ENCODE peak calls at places on chromosomes 4 and X, in eight cellular contexts. One of them, this sample, is unnamed.

GRCh38 chrX:152074163-152074562 is 64.2 kb downstream of the MAGEA10 start:
- DNase-seq in tibial nerve: no peak
- DNase-seq in brain microvascular endothelial cell: peak; percentile 0
- DNase-seq in GM20000: no peak
- DNase-seq in foreskin keratinocyte: no peak
- DNase-seq in pancreas: no peak
- DNase-seq in tibial artery: no peak
- DNase-seq in hepatocyte: no peak
- DNase-seq in this sample: no peak

GRCh38 chr4:184588893-184589292 is 60.4 kb downstream of the CASP3 start:
- DNase-seq in pancreas: no peak
- DNase-seq in GM20000: no peak
- DNase-seq in brain microvascular endothelial cell: peak; percentile 4
- DNase-seq in hepatocyte: no peak
- DNase-seq in foreskin keratinocyte: no peak
- DNase-seq in tibial artery: no peak
- DNase-seq in tibial nerve: no peak
- DNase-seq in this sample: no peak

GRCh38 chr4:188220006-188220405 is 80.8 kb downstream of the TRIML1 start:
- DNase-seq in pancreas: no peak
- DNase-seq in GM20000: no peak
- DNase-seq in foreskin keratinocyte: no peak
- DNase-seq in hepatocyte: no peak
- DNase-seq in tibial nerve: no peak
- DNase-seq in brain microvascular endothelial cell: no peak
- DNase-seq in tibial artery: no peak
- DNase-seq in this sample: no peak

GRCh38 chr4:100169796-100170485 is 20.3 kb downstream of the DDIT4L start:
- DNase-seq in foreskin keratinocyte: no peak
- DNase-seq in GM20000: no peak
- DNase-seq in pancreas: no peak
- DNase-seq in tibial nerve: no peak
- DNase-seq in tibial artery: no peak
- DNase-seq in brain microvascular endothelial cell: peak; percentile 8
- DNase-seq in hepatocyte: peak; percentile 11
- DNase-seq in this sample: no peak

GRCh38 chr4:169229571-169230028 is 41.2 kb downstream of the SH3RF1 start:
- DNase-seq in tibial nerve: no peak
- DNase-seq in GM20000: no peak
- DNase-seq in tibial artery: no peak
- DNase-seq in brain microvascular endothelial cell: peak; percentile 92
- DNase-seq in hepatocyte: peak; percentile 44
- DNase-seq in pancreas: no peak
- DNase-seq in foreskin keratinocyte: peak; percentile 88
- DNase-seq in this sample: no peak

GRCh38 chrX:111352424-111352823 is 59.6 kb downstream of the DCX start:
- DNase-seq in brain microvascular endothelial cell: peak; percentile 1
- DNase-seq in tibial nerve: no peak
- DNase-seq in hepatocyte: peak; percentile 38
- DNase-seq in pancreas: no peak
- DNase-seq in foreskin keratinocyte: peak; percentile 4
- DNase-seq in tibial artery: peak; percentile 57
- DNase-seq in GM20000: no peak
- DNase-seq in this sample: peak; percentile 7

GRCh38 chrX:149563359-149563758 is 13.6 kb upstream of the HSFX3 start:
- DNase-seq in tibial nerve: no peak
- DNase-seq in tibial artery: no peak
- DNase-seq in GM20000: no peak
- DNase-seq in pancreas: no peak
- DNase-seq in foreskin keratinocyte: no peak
- DNase-seq in brain microvascular endothelial cell: no peak
- DNase-seq in hepatocyte: no peak
- DNase-seq in this sample: no peak

GRCh38 chr4:2806392-2807355 is 13.8 kb downstream of the SH3BP2 start:
- DNase-seq in brain microvascular endothelial cell: no peak
- DNase-seq in foreskin keratinocyte: no peak
- DNase-seq in tibial nerve: peak; percentile 82
- DNase-seq in tibial artery: no peak
- DNase-seq in GM20000: no peak
- DNase-seq in pancreas: peak; percentile 89
- DNase-seq in hepatocyte: no peak
- DNase-seq in this sample: no peak

GRCh38 chr4:68850293-68850692 is 34.5 kb downstream of the UGT2B10 start:
- DNase-seq in GM20000: no peak
- DNase-seq in foreskin keratinocyte: no peak
- DNase-seq in tibial nerve: no peak
- DNase-seq in tibial artery: no peak
- DNase-seq in brain microvascular endothelial cell: no peak
- DNase-seq in pancreas: no peak
- DNase-seq in hepatocyte: no peak
- DNase-seq in this sample: no peak

GRCh38 chrX:37380920-37381319 is 31.8 kb downstream of the PRRG1 start:
- DNase-seq in tibial artery: no peak
- DNase-seq in brain microvascular endothelial cell: peak; percentile 83
- DNase-seq in foreskin keratinocyte: peak; percentile 53
- DNase-seq in GM20000: no peak
- DNase-seq in tibial nerve: no peak
- DNase-seq in pancreas: no peak
- DNase-seq in hepatocyte: peak; percentile 42
- DNase-seq in this sample: peak; percentile 63

GRCh38 chrX:140701480-140701879 is 8.1 kb upstream of the LINC00632 start:
- DNase-seq in pancreas: no peak
- DNase-seq in hepatocyte: peak; percentile 22
- DNase-seq in tibial artery: no peak
- DNase-seq in GM20000: no peak
- DNase-seq in foreskin keratinocyte: no peak
- DNase-seq in brain microvascular endothelial cell: peak; percentile 29
- DNase-seq in tibial nerve: peak; percentile 5
- DNase-seq in this sample: no peak

GRCh38 chr4:90536408-90536807 is 409.2 kb downstream of the CCSER1 start:
- DNase-seq in tibial nerve: no peak
- DNase-seq in pancreas: no peak
- DNase-seq in foreskin keratinocyte: no peak
- DNase-seq in brain microvascular endothelial cell: no peak
- DNase-seq in GM20000: no peak
- DNase-seq in tibial artery: no peak
- DNase-seq in hepatocyte: no peak
- DNase-seq in this sample: no peak

GRCh38 chrX:66255359-66255967 is 91.4 kb downstream of the HEPH start:
- DNase-seq in tibial nerve: no peak
- DNase-seq in GM20000: no peak
- DNase-seq in hepatocyte: no peak
- DNase-seq in pancreas: no peak
- DNase-seq in tibial artery: no peak
- DNase-seq in foreskin keratinocyte: no peak
- DNase-seq in brain microvascular endothelial cell: no peak
- DNase-seq in this sample: no peak

GRCh38 chr4:85147481-85148076 is 181.1 kb upstream of the WDFY3 start:
- DNase-seq in GM20000: peak; percentile 31
- DNase-seq in brain microvascular endothelial cell: peak; percentile 59
- DNase-seq in tibial nerve: peak; percentile 57
- DNase-seq in pancreas: peak; percentile 17
- DNase-seq in hepatocyte: peak; percentile 81
- DNase-seq in foreskin keratinocyte: peak; percentile 44
- DNase-seq in tibial artery: no peak
- DNase-seq in this sample: peak; percentile 28

GRCh38 chr4:89420507-89420906 is 112.9 kb upstream of the GPRIN3 start:
- DNase-seq in GM20000: no peak
- DNase-seq in tibial artery: no peak
- DNase-seq in pancreas: no peak
- DNase-seq in hepatocyte: no peak
- DNase-seq in foreskin keratinocyte: no peak
- DNase-seq in brain microvascular endothelial cell: no peak
- DNase-seq in tibial nerve: no peak
- DNase-seq in this sample: no peak

GRCh38 chr4:147351083-147351787 is 129.7 kb upstream of the EDNRA start:
- DNase-seq in foreskin keratinocyte: peak; percentile 59
- DNase-seq in tibial nerve: no peak
- DNase-seq in hepatocyte: no peak
- DNase-seq in tibial artery: no peak
- DNase-seq in brain microvascular endothelial cell: no peak
- DNase-seq in pancreas: no peak
- DNase-seq in GM20000: no peak
- DNase-seq in this sample: no peak

GRCh38 chr4:94536649-94537464 is 85.1 kb downstream of the PDLIM5 start:
- DNase-seq in hepatocyte: no peak
- DNase-seq in tibial artery: no peak
- DNase-seq in foreskin keratinocyte: no peak
- DNase-seq in brain microvascular endothelial cell: no peak
- DNase-seq in pancreas: no peak
- DNase-seq in tibial nerve: no peak
- DNase-seq in GM20000: no peak
- DNase-seq in this sample: no peak

GRCh38 chr4:78553526-78554060 is 2.0 kb downstream of the ANXA3 start:
- DNase-seq in hepatocyte: no peak
- DNase-seq in tibial artery: no peak
- DNase-seq in GM20000: no peak
- DNase-seq in foreskin keratinocyte: no peak
- DNase-seq in brain microvascular endothelial cell: no peak
- DNase-seq in pancreas: no peak
- DNase-seq in tibial nerve: no peak
- DNase-seq in this sample: no peak

GRCh38 chrX:76821276-76821675 is 393.8 kb downstream of the MAGEE1 start:
- DNase-seq in pancreas: no peak
- DNase-seq in brain microvascular endothelial cell: no peak
- DNase-seq in tibial nerve: no peak
- DNase-seq in tibial artery: no peak
- DNase-seq in hepatocyte: no peak
- DNase-seq in GM20000: no peak
- DNase-seq in foreskin keratinocyte: no peak
- DNase-seq in this sample: no peak

GRCh38 chr4:143586080-143586479 is 72.6 kb downstream of the SMARCA5 start:
- DNase-seq in hepatocyte: no peak
- DNase-seq in tibial nerve: no peak
- DNase-seq in pancreas: no peak
- DNase-seq in foreskin keratinocyte: no peak
- DNase-seq in brain microvascular endothelial cell: peak; percentile 67
- DNase-seq in GM20000: no peak
- DNase-seq in tibial artery: no peak
- DNase-seq in this sample: no peak

GRCh38 chr4:55498051-55498450 is 48.7 kb downstream of the CLOCK start:
- DNase-seq in tibial nerve: no peak
- DNase-seq in tibial artery: no peak
- DNase-seq in GM20000: no peak
- DNase-seq in hepatocyte: no peak
- DNase-seq in pancreas: no peak
- DNase-seq in brain microvascular endothelial cell: no peak
- DNase-seq in foreskin keratinocyte: no peak
- DNase-seq in this sample: no peak

GRCh38 chrX:48883729-48884128 is 13.8 kb downstream of the TIMM17B start:
- DNase-seq in foreskin keratinocyte: no peak
- DNase-seq in pancreas: no peak
- DNase-seq in tibial artery: no peak
- DNase-seq in GM20000: no peak
- DNase-seq in tibial nerve: no peak
- DNase-seq in brain microvascular endothelial cell: no peak
- DNase-seq in hepatocyte: no peak
- DNase-seq in this sample: no peak

GRCh38 chrX:103549920-103550319 is 30.6 kb upstream of the RAB40A start:
- DNase-seq in tibial nerve: no peak
- DNase-seq in hepatocyte: no peak
- DNase-seq in tibial artery: no peak
- DNase-seq in pancreas: no peak
- DNase-seq in GM20000: no peak
- DNase-seq in brain microvascular endothelial cell: no peak
- DNase-seq in foreskin keratinocyte: no peak
- DNase-seq in this sample: no peak

GRCh38 chrX:67604979-67605703 is 61.3 kb downstream of the AR start:
- DNase-seq in hepatocyte: peak; percentile 25
- DNase-seq in foreskin keratinocyte: peak; percentile 73
- DNase-seq in brain microvascular endothelial cell: peak; percentile 80
- DNase-seq in tibial artery: no peak
- DNase-seq in pancreas: no peak
- DNase-seq in GM20000: no peak
- DNase-seq in tibial nerve: no peak
- DNase-seq in this sample: peak; percentile 31

GRCh38 chr4:44186096-44186849 is 262.3 kb downstream of the KCTD8 start:
- DNase-seq in tibial artery: no peak
- DNase-seq in GM20000: no peak
- DNase-seq in foreskin keratinocyte: no peak
- DNase-seq in tibial nerve: no peak
- DNase-seq in brain microvascular endothelial cell: no peak
- DNase-seq in hepatocyte: no peak
- DNase-seq in pancreas: no peak
- DNase-seq in this sample: no peak

DNA sequence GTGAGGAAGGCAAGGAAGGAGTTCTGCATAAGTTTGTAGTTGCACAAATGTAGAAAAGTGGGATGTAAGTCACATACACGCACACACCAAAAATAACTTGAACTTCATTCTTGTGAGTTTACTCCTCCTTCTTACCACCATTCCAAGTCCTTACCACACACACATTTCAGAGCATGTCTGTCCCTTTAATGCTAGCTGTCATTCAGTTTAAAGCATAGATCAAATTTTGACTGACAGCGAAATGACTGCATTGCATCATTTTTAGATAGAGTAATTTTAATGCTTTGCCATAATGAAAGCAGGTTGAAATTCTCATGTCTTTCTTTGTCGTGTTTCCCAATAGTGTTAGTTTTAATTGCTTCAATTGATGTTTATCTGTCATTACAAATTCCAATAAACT is 629.6 kb upstream of the HTR2C start:
- DNase-seq in brain microvascular endothelial cell: no peak
- DNase-seq in tibial nerve: no peak
- DNase-seq in pancreas: no peak
- DNase-seq in foreskin keratinocyte: no peak
- DNase-seq in GM20000: no peak
- DNase-seq in hepatocyte: no peak
- DNase-seq in tibial artery: no peak
- DNase-seq in this sample: no peak
- TF ChIP-seq CTCF in brain microvascular endothelial cell: no peak
- TF ChIP-seq CTCF in tibial nerve: no peak
- TF ChIP-seq CTCF in pancreas: no peak
- TF ChIP-seq CTCF in foreskin keratinocyte: no peak
- TF ChIP-seq CTCF in GM20000: no peak
- TF ChIP-seq CTCF in hepatocyte: no peak
- TF ChIP-seq CTCF in tibial artery: no peak
- TF ChIP-seq CTCF in this sample: no peak

GRCh38 chrX:57451426-57452020 is 140.3 kb upstream of the ZXDB start:
- DNase-seq in pancreas: no peak
- DNase-seq in brain microvascular endothelial cell: no peak
- DNase-seq in hepatocyte: no peak
- DNase-seq in tibial nerve: no peak
- DNase-seq in foreskin keratinocyte: no peak
- DNase-seq in tibial artery: no peak
- DNase-seq in GM20000: no peak
- DNase-seq in this sample: no peak
- TF ChIP-seq CTCF in pancreas: no peak
- TF ChIP-seq CTCF in brain microvascular endothelial cell: no peak
- TF ChIP-seq CTCF in hepatocyte: no peak
- TF ChIP-seq CTCF in tibial nerve: no peak
- TF ChIP-seq CTCF in foreskin keratinocyte: no peak
- TF ChIP-seq CTCF in tibial artery: no peak
- TF ChIP-seq CTCF in GM20000: no peak
- TF ChIP-seq CTCF in this sample: no peak

GRCh38 chr4:164683040-164683439 is 70.9 kb upstream of the SMIM31 start:
- DNase-seq in hepatocyte: no peak
- DNase-seq in tibial nerve: no peak
- DNase-seq in brain microvascular endothelial cell: no peak
- DNase-seq in pancreas: no peak
- DNase-seq in foreskin keratinocyte: no peak
- DNase-seq in tibial artery: no peak
- DNase-seq in GM20000: no peak
- DNase-seq in this sample: no peak
- TF ChIP-seq CTCF in hepatocyte: no peak
- TF ChIP-seq CTCF in tibial nerve: no peak
- TF ChIP-seq CTCF in brain microvascular endothelial cell: no peak
- TF ChIP-seq CTCF in pancreas: no peak
- TF ChIP-seq CTCF in foreskin keratinocyte: no peak
- TF ChIP-seq CTCF in tibial artery: no peak
- TF ChIP-seq CTCF in GM20000: no peak
- TF ChIP-seq CTCF in this sample: no peak

GRCh38 chr4:113293673-113294072 is 244.2 kb downstream of the ANK2 start:
- DNase-seq in tibial nerve: no peak
- DNase-seq in foreskin keratinocyte: no peak
- DNase-seq in GM20000: no peak
- DNase-seq in brain microvascular endothelial cell: no peak
- DNase-seq in pancreas: no peak
- DNase-seq in tibial artery: no peak
- DNase-seq in hepatocyte: no peak
- DNase-seq in this sample: no peak
- TF ChIP-seq CTCF in tibial nerve: no peak
- TF ChIP-seq CTCF in foreskin keratinocyte: no peak
- TF ChIP-seq CTCF in GM20000: no peak
- TF ChIP-seq CTCF in brain microvascular endothelial cell: peak; percentile 9
- TF ChIP-seq CTCF in pancreas: no peak
- TF ChIP-seq CTCF in tibial artery: peak; percentile 16
- TF ChIP-seq CTCF in hepatocyte: peak; percentile 5
- TF ChIP-seq CTCF in this sample: no peak

This sample was measured in kidney epithelial cell.